ENCODE peak calls at places on chromosome 21, in four cellular contexts. One of them, this sample, is unnamed.

GRCh38 chr21:31198575-31198974 is 145.5 kb downstream of the TIAM1 start:
- DNase-seq in HL-60: no peak
- DNase-seq in mesothelial cell of epicardium: no peak
- DNase-seq in adrenal gland: no peak
- DNase-seq in this sample: no peak

GRCh38 chr21:33402011-33402979 is 918 bp upstream of the IFNGR2 start:
- DNase-seq in mesothelial cell of epicardium: peak
- DNase-seq in adrenal gland: peak
- DNase-seq in HL-60: peak
- DNase-seq in this sample: peak

GRCh38 chr21:34936299-34936698 is 112.8 kb downstream of the RUNX1 start:
- DNase-seq in mesothelial cell of epicardium: no peak
- DNase-seq in adrenal gland: no peak
- DNase-seq in HL-60: no peak
- DNase-seq in this sample: no peak

GRCh38 chr21:32303385-32303784 is 4.7 kb downstream of the MRAP start:
- DNase-seq in HL-60: no peak
- DNase-seq in adrenal gland: no peak
- DNase-seq in mesothelial cell of epicardium: no peak
- DNase-seq in this sample: no peak

GRCh38 chr21:21605502-21605901 is 607.3 kb downstream of the NCAM2 start:
- DNase-seq in mesothelial cell of epicardium: no peak
- DNase-seq in adrenal gland: no peak
- DNase-seq in HL-60: no peak
- DNase-seq in this sample: no peak

GRCh38 chr21:29506214-29506613 is 207.5 kb downstream of the BACH1 start:
- DNase-seq in mesothelial cell of epicardium: no peak
- DNase-seq in HL-60: no peak
- DNase-seq in adrenal gland: no peak
- DNase-seq in this sample: no peak

GRCh38 chr21:16773206-16773605 is 739.6 kb upstream of the CXADR start:
- DNase-seq in mesothelial cell of epicardium: no peak
- DNase-seq in adrenal gland: no peak
- DNase-seq in HL-60: no peak
- DNase-seq in this sample: no peak

GRCh38 chr21:21232320-21232719 is 234.1 kb downstream of the NCAM2 start:
- DNase-seq in adrenal gland: peak
- DNase-seq in HL-60: no peak
- DNase-seq in mesothelial cell of epicardium: no peak
- DNase-seq in this sample: no peak

GRCh38 chr21:40049031-40049958 is 182.1 kb downstream of the PCP4 start:
- DNase-seq in HL-60: no peak
- DNase-seq in adrenal gland: peak
- DNase-seq in mesothelial cell of epicardium: no peak
- DNase-seq in this sample: no peak

GRCh38 chr21:18298228-18298627 is 53.6 kb downstream of the CHODL start:
- DNase-seq in HL-60: no peak
- DNase-seq in mesothelial cell of epicardium: no peak
- DNase-seq in adrenal gland: no peak
- DNase-seq in this sample: no peak

GRCh38 chr21:14235101-14235500 is 19.1 kb downstream of the RBM11 start:
- DNase-seq in HL-60: no peak
- DNase-seq in mesothelial cell of epicardium: no peak
- DNase-seq in adrenal gland: no peak
- DNase-seq in this sample: no peak

GRCh38 chr21:32457962-32458361 is 45.5 kb downstream of the EVA1C start:
- DNase-seq in adrenal gland: no peak
- DNase-seq in HL-60: no peak
- DNase-seq in mesothelial cell of epicardium: no peak
- DNase-seq in this sample: no peak

GRCh38 chr21:46385846-46386725 is 62.1 kb downstream of the PCNT start:
- DNase-seq in HL-60: no peak
- DNase-seq in adrenal gland: peak
- DNase-seq in mesothelial cell of epicardium: no peak
- DNase-seq in this sample: no peak

GRCh38 chr21:21682172-21682571 is 684.0 kb downstream of the NCAM2 start:
- DNase-seq in adrenal gland: no peak
- DNase-seq in mesothelial cell of epicardium: no peak
- DNase-seq in HL-60: no peak
- DNase-seq in this sample: no peak

GRCh38 chr21:43985690-43986251 is 26.3 kb upstream of the TRAPPC10 start:
- DNase-seq in adrenal gland: no peak
- DNase-seq in mesothelial cell of epicardium: no peak
- DNase-seq in HL-60: no peak
- DNase-seq in this sample: no peak

GRCh38 chr21:25005388-25005787 is 601.9 kb downstream of the MRPL39 start:
- DNase-seq in HL-60: peak
- DNase-seq in adrenal gland: no peak
- DNase-seq in mesothelial cell of epicardium: no peak
- DNase-seq in this sample: no peak

GRCh38 chr21:46431448-46431847 is 27.2 kb upstream of the DIP2A start:
- DNase-seq in mesothelial cell of epicardium: no peak
- DNase-seq in HL-60: no peak
- DNase-seq in adrenal gland: peak
- DNase-seq in this sample: no peak

GRCh38 chr21:37383066-37383465 is 16.5 kb downstream of the DYRK1A start:
- DNase-seq in mesothelial cell of epicardium: no peak
- DNase-seq in HL-60: no peak
- DNase-seq in adrenal gland: no peak
- DNase-seq in this sample: no peak

DNA sequence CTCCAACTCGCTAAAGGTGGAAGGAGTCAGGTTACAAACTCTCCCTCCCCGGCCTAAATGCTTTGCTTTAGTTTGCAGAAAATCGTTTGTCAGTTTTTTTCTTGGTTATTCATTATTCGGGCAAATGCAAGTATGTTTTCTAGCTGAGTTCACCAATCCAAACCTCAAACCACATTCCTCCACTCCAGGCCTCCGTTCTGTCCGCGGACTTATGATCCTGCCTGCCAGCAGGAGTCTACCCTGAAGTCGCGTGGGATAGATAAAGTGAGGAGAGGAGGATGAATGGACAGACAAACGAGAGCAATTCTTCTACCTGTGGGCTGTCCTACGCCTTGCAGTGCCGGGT is 1.3 kb downstream of the ADAMTS1 start:
- DNase-seq in mesothelial cell of epicardium: no peak
- DNase-seq in HL-60: no peak
- DNase-seq in adrenal gland: no peak
- DNase-seq in this sample: no peak
- TF ChIP-seq CTCF in mesothelial cell of epicardium: no peak
- TF ChIP-seq CTCF in HL-60: no peak
- TF ChIP-seq CTCF in adrenal gland: no peak
- TF ChIP-seq CTCF in this sample: no peak

DNA sequence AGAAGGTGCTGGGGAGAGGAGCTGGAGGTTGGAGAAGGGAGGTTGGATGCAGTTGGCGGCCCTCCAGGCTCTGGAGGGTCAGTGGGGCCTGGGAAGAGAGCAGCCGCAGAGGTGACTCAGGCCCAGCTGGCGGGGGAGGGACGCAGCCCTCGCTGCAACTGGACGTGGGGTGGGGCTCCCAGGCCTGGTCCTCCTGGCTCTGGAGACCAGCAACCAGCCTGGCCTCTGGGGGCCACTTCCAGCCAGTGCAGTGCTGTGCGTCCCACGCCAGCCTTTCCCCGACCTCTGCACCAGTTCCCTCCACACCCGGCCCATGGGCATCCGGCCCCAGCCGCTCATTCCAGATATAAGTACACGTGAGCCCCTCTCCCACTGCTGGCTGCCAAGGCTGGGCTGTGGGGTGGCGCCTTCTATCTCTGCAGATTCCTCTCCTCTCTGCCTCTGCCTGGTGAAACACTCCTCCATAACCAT is 38.0 kb upstream of the COL18A1 start:
- DNase-seq in mesothelial cell of epicardium: no peak
- DNase-seq in adrenal gland: peak
- DNase-seq in HL-60: no peak
- DNase-seq in this sample: no peak
- TF ChIP-seq CTCF in mesothelial cell of epicardium: no peak
- TF ChIP-seq CTCF in adrenal gland: no peak
- TF ChIP-seq CTCF in HL-60: no peak
- TF ChIP-seq CTCF in this sample: no peak

GRCh38 chr21:42495027-42495426 is 997 bp downstream of the RSPH1 start:
- DNase-seq in adrenal gland: no peak
- DNase-seq in HL-60: no peak
- DNase-seq in mesothelial cell of epicardium: no peak
- DNase-seq in this sample: no peak

GRCh38 chr21:42495765-42496119 is 282 bp downstream of the RSPH1 start:
- DNase-seq in mesothelial cell of epicardium: no peak
- DNase-seq in HL-60: no peak
- DNase-seq in adrenal gland: no peak
- DNase-seq in this sample: no peak

GRCh38 chr21:42498012-42498411 is 2.0 kb upstream of the RSPH1 start:
- DNase-seq in mesothelial cell of epicardium: no peak
- DNase-seq in HL-60: no peak
- DNase-seq in adrenal gland: no peak
- DNase-seq in this sample: no peak

GRCh38 chr21:42496839-42497202 is 797 bp upstream of the RSPH1 start:
- DNase-seq in adrenal gland: peak
- DNase-seq in HL-60: no peak
- DNase-seq in mesothelial cell of epicardium: no peak
- DNase-seq in this sample: no peak

DNA sequence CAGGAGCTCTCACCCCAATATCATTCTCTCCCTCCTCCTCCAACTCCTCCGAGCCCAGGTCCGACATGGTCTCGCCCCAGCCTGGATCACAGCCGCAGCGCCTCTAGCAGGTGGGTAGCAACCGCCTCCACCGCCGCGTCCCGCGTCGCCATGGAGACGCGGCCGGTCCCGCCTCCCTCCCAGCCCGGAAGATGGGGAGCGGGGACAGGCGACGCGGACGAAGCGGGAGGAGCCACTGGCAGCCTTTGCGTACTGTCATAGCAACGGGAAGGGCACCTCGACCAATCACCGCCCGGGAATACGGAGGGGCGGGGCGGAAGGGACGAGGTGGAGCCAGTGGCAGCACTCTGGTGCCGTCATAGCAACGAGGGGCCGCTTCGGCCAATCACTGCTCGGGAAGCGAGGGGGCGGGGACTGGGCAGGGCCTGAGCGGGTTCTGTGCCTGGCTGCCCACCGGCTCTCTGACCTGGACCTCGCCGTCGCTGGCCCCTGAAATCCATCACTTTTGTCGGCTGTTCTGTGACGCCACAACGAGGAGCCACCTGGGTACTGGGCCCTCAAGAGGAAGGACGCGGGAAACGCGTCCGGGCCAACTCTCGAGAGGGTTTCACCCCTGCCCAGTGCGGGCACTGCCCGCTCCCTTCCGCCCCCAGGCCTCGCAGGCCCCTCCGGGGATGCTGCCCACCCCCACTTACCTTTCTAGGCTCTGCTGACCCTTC is at the start of gene RSPH1:
- DNase-seq in HL-60: peak
- DNase-seq in adrenal gland: peak
- DNase-seq in mesothelial cell of epicardium: peak
- DNase-seq in this sample: peak
- TF ChIP-seq CTCF in HL-60: no peak
- TF ChIP-seq CTCF in adrenal gland: no peak
- TF ChIP-seq CTCF in mesothelial cell of epicardium: no peak
- TF ChIP-seq CTCF in this sample: no peak

GRCh38 chr21:23930565-23930964 is 1676.7 kb downstream of the MRPL39 start:
- DNase-seq in HL-60: no peak
- DNase-seq in adrenal gland: no peak
- DNase-seq in mesothelial cell of epicardium: no peak
- DNase-seq in this sample: no peak

GRCh38 chr21:23936991-23937390 is 1670.3 kb downstream of the MRPL39 start:
- DNase-seq in HL-60: no peak
- DNase-seq in mesothelial cell of epicardium: no peak
- DNase-seq in adrenal gland: no peak
- DNase-seq in this sample: no peak

GRCh38 chr21:23939369-23940065 is 1667.8 kb downstream of the MRPL39 start:
- DNase-seq in HL-60: no peak
- DNase-seq in adrenal gland: no peak
- DNase-seq in mesothelial cell of epicardium: no peak
- DNase-seq in this sample: no peak

GRCh38 chr21:23936224-23936623 is 1671.1 kb downstream of the MRPL39 start:
- DNase-seq in adrenal gland: peak
- DNase-seq in HL-60: peak
- DNase-seq in mesothelial cell of epicardium: no peak
- DNase-seq in this sample: no peak
- TF ChIP-seq CTCF in adrenal gland: peak
- TF ChIP-seq CTCF in HL-60: peak
- TF ChIP-seq CTCF in mesothelial cell of epicardium: no peak
- TF ChIP-seq CTCF in this sample: peak

This sample was measured in CD14-positive monocyte.